ENCODE peak calls at places on chromosome 12, in eight cellular contexts. Q, J, O, W, A, U, T and R are unnamed samples.
A peak's percentile ranks its signal among the peaks of the same experiment; 100 is the strongest.

GRCh38 chr12:74747305-74747704 is 209.7 kb downstream of the ATXN7L3B start:
- DNase-seq in Q (no peak), J (no peak), O (no peak), W (no peak), A (no peak), U (no peak), T (no peak), R (no peak)

GRCh38 chr12:93237235-93237915 is 140.3 kb upstream of the NUDT4 start:
- DNase-seq in Q (peak; percentile 74), J (no peak), O (peak; percentile 23), W (no peak), A (no peak), U (no peak), T (no peak), R (no peak)

GRCh38 chr12:98863167-98863566 is 218.1 kb downstream of the APAF1 start:
- DNase-seq in Q (no peak), J (no peak), O (no peak), W (no peak), A (no peak), U (no peak), T (no peak), R (no peak)

GRCh38 chr12:102425109-102426009 is 55.0 kb downstream of the IGF1 start:
- DNase-seq in Q (no peak), J (no peak), O (no peak), W (no peak), A (no peak), U (no peak), T (no peak), R (no peak)

GRCh38 chr12:24848941-24849477 is 99.9 kb downstream of the BCAT1 start:
- DNase-seq in Q (no peak), J (no peak), O (no peak), W (no peak), A (no peak), U (no peak), T (no peak), R (no peak)

GRCh38 chr12:111443586-111443985 is 37.9 kb downstream of the SH2B3 start:
- DNase-seq in Q (no peak), J (no peak), O (no peak), W (no peak), A (peak; percentile 67), U (no peak), T (no peak), R (no peak)

GRCh38 chr12:129002447-129002846 is 149.2 kb downstream of the GLT1D1 start:
- DNase-seq in Q (no peak), J (no peak), O (no peak), W (no peak), A (no peak), U (no peak), T (no peak), R (no peak)

GRCh38 chr12:56080556-56081138 is 682 bp downstream of the ERBB3 start:
- DNase-seq in Q (peak; percentile 44), J (no peak), O (no peak), W (no peak), A (no peak), U (no peak), T (no peak), R (no peak)

GRCh38 chr12:132847363-132848356 is 19.0 kb upstream of the GOLGA3 start:
- DNase-seq in Q (no peak), J (peak; percentile 35), O (no peak), W (no peak), A (no peak), U (no peak), T (no peak), R (no peak)

GRCh38 chr12:19630536-19630935 is 191.2 kb downstream of the AEBP2 start:
- DNase-seq in Q (no peak), J (no peak), O (no peak), W (no peak), A (no peak), U (no peak), T (no peak), R (no peak)

GRCh38 chr12:111135293-111135832 is 215.0 kb upstream of the MYL2 start:
- DNase-seq in Q (no peak), J (no peak), O (no peak), W (no peak), A (no peak), U (no peak), T (no peak), R (no peak)

GRCh38 chr12:48029811-48030650 is 25.8 kb upstream of the COL2A1 start:
- DNase-seq in Q (no peak), J (no peak), O (no peak), W (no peak), A (no peak), U (no peak), T (no peak), R (no peak)

GRCh38 chr12:125104978-125105377 is 39.7 kb downstream of the AACS start:
- DNase-seq in Q (no peak), J (no peak), O (no peak), W (no peak), A (no peak), U (no peak), T (no peak), R (no peak)

GRCh38 chr12:57766464-57767311 is at the start of gene CYP27B1:
- DNase-seq in Q (no peak), J (no peak), O (no peak), W (peak; percentile 57), A (no peak), U (no peak), T (peak; percentile 23), R (no peak)

GRCh38 chr12:115983226-115983798 is 294.2 kb downstream of the MED13L start:
- DNase-seq in Q (no peak), J (no peak), O (no peak), W (no peak), A (no peak), U (no peak), T (peak; percentile 15), R (no peak)

GRCh38 chr12:74891276-74891675 is 318.4 kb downstream of the KCNC2 start:
- DNase-seq in Q (no peak), J (no peak), O (no peak), W (no peak), A (no peak), U (no peak), T (no peak), R (no peak)

GRCh38 chr12:55072093-55072492 is 52.3 kb downstream of the NEUROD4 start:
- DNase-seq in Q (peak; percentile 72), J (peak; percentile 80), O (no peak), W (peak; percentile 7), A (peak; percentile 87), U (peak; percentile 86), T (peak; percentile 27), R (peak; percentile 74)